ENCODE peak calls at places on chromosomes 16 and 17, in seven cellular contexts. W is activated effector memory CD4-positive, alpha-beta T cell treated with anti-CD3 and anti-CD28 coated beads, Interleukin-2, amount 50 U/mL, for 16 hours; V is stimulated activated CD4-positive, alpha-beta T cell treated with anti-CD3 and anti-CD28 coated beads, Interleukin-1b, Interleukin-23, amount 100 ng/mL, for 1 hour; Z is nucleus accumbens; H is substantia nigra; X is mucosa of descending colon; C is colonic mucosa. T is an unnamed sample.

GRCh38 chr17:75457047-75457654 is 716 bp downstream of the TMEM94 start:
- DNase-seq in Z (peak), H (peak), V (no peak), C (peak), W (peak), X (peak), T (peak)

GRCh38 chr17:61366076-61366714 is 33.4 kb upstream of the TBX2 start:
- DNase-seq in W (no peak), V (no peak), Z (no peak), C (no peak), X (no peak), H (no peak), T (no peak)

GRCh38 chr17:55295411-55296170 is 30.8 kb downstream of the HLF start:
- DNase-seq in Z (no peak), V (peak), H (no peak), X (peak), C (peak), W (peak), T (peak)

GRCh38 chr17:57637668-57638010 is 107.5 kb downstream of the CCDC182 start:
- DNase-seq in V (no peak), Z (no peak), W (no peak), C (no peak), X (no peak), H (no peak), T (no peak)

GRCh38 chr17:37610971-37611370 is 1.8 kb upstream of the SYNRG start:
- DNase-seq in X (no peak), C (no peak), H (no peak), Z (no peak), V (no peak), W (no peak), T (no peak)

GRCh38 chr16:88633684-88634140 is 4.7 kb upstream of the IL17C start:
- DNase-seq in H (no peak), C (peak), V (no peak), X (peak), Z (no peak), W (peak), T (no peak)

GRCh38 chr16:57643166-57643813 is 14.9 kb downstream of the ADGRG1 start:
- DNase-seq in H (no peak), Z (no peak), W (no peak), V (no peak), C (no peak), X (no peak), T (no peak)

GRCh38 chr17:4788807-4789700 is at the start of gene GLTPD2:
- DNase-seq in X (peak), W (no peak), H (no peak), V (no peak), Z (no peak), C (no peak), T (no peak)

GRCh38 chr17:80254396-80255241 is 6.0 kb upstream of the RNF213 start:
- DNase-seq in C (peak), Z (no peak), H (no peak), X (peak), W (peak), V (no peak), T (peak)

GRCh38 chr17:16486373-16487250 is 5.4 kb downstream of the LRRC75A start:
- DNase-seq in W (no peak), C (peak), H (no peak), Z (peak), X (peak), V (no peak), T (peak)

GRCh38 chr17:72761893-72762622 is 330.4 kb downstream of the SLC39A11 start:
- DNase-seq in Z (no peak), H (no peak), C (no peak), X (no peak), W (no peak), V (no peak), T (no peak)

GRCh38 chr17:67942810-67943209 is 53.5 kb downstream of the C17orf58 start:
- DNase-seq in Z (no peak), X (no peak), V (no peak), H (no peak), W (no peak), C (no peak), T (no peak)

GRCh38 chr16:79328327-79329162 is 272.0 kb downstream of the MAF start:
- DNase-seq in C (no peak), V (no peak), Z (no peak), H (no peak), X (peak), W (no peak), T (no peak)

GRCh38 chr16:106623-107324 is 28.7 kb downstream of the MPG start:
- DNase-seq in X (peak), Z (no peak), C (peak), H (peak), V (peak), W (peak), T (peak)

GRCh38 chr16:68064791-68065365 is 20.3 kb upstream of the NFATC3 start:
- DNase-seq in X (peak), H (peak), V (no peak), Z (no peak), W (peak), C (peak), T (peak)

GRCh38 chr16:31876955-31877828 is 3.6 kb downstream of the ZNF267 start:
- DNase-seq in V (no peak), C (no peak), Z (no peak), W (peak), H (no peak), X (peak), T (no peak)

GRCh38 chr17:75319818-75320691 is 30.8 kb upstream of the SLC25A19 start:
- DNase-seq in C (no peak), V (no peak), X (no peak), H (no peak), W (no peak), Z (no peak), T (no peak)

GRCh38 chr17:77319211-77320031 is 178.7 kb downstream of the SEC14L1 start:
- DNase-seq in H (no peak), C (peak), V (peak), W (peak), X (peak), Z (no peak), T (peak)

GRCh38 chr16:17970816-17971291 is 365.7 kb downstream of the NPIPA8 start:
- DNase-seq in H (no peak), W (no peak), X (peak), C (no peak), V (no peak), Z (no peak), T (no peak)

GRCh38 chr17:38898812-38899348 is 26.5 kb upstream of the LASP1NB start:
- DNase-seq in H (no peak), C (peak), X (peak), W (peak), V (peak), Z (no peak), T (peak)

GRCh38 chr17:55005520-55005919 is 37.0 kb downstream of the STXBP4 start:
- DNase-seq in V (no peak), Z (no peak), C (no peak), H (no peak), X (peak), W (no peak), T (no peak)

T was measured in right cardiac atrium.